ENCODE peak calls at places on chromosomes 12 and 14, in nine cellular contexts. X, S, H, Y, K, I, U, J and T are unnamed samples.

GRCh38 chr12:49583361-49584094 is 15.6 kb upstream of the MCRS1 start:
- DNase-seq in X (no peak), H (no peak), J (no peak), K (no peak), U (no peak), Y (no peak), I (no peak), S (no peak), T (no peak)

GRCh38 chr12:126355346-126355745 is 1290.1 kb downstream of the AACS start:
- DNase-seq in I (no peak), H (no peak), K (no peak), U (no peak), X (no peak), Y (no peak), J (no peak), S (no peak), T (no peak)

GRCh38 chr14:103561381-103562134 is 899 bp downstream of the BAG5 start:
- DNase-seq in S (peak), J (no peak), Y (no peak), H (peak), U (no peak), I (no peak), X (no peak), K (peak), T (no peak)

GRCh38 chr12:650983-651382 is 12.3 kb downstream of the NINJ2 start:
- DNase-seq in J (no peak), S (no peak), X (no peak), I (no peak), Y (no peak), H (no peak), K (no peak), U (no peak), T (no peak)

GRCh38 chr14:81246561-81247270 is 26.0 kb upstream of the GTF2A1 start:
- DNase-seq in J (no peak), H (peak), Y (no peak), S (no peak), U (no peak), X (no peak), I (no peak), K (no peak), T (no peak)

GRCh38 chr12:52215587-52216031 is 17.4 kb upstream of the KRT7 start:
- DNase-seq in I (no peak), H (peak), U (no peak), X (no peak), J (no peak), Y (no peak), K (no peak), S (no peak), T (no peak)

GRCh38 chr12:42402821-42403411 is 76.9 kb downstream of the PPHLN1 start:
- DNase-seq in Y (no peak), S (no peak), K (no peak), X (no peak), H (no peak), U (no peak), I (no peak), J (no peak), T (no peak)

GRCh38 chr14:63435838-63436237 is 107.3 kb downstream of the PPP2R5E start:
- DNase-seq in Y (peak), I (no peak), J (peak), K (peak), U (no peak), H (peak), S (no peak), X (no peak), T (no peak)

GRCh38 chr12:28104893-28105864 is 85.1 kb upstream of the CCDC91 start:
- DNase-seq in H (no peak), Y (no peak), S (no peak), X (no peak), U (no peak), J (no peak), I (no peak), K (no peak), T (no peak)

GRCh38 chr14:79278798-79279644 is 932.3 kb downstream of the DIO2 start:
- DNase-seq in I (peak), U (peak), K (peak), S (no peak), X (peak), J (peak), H (peak), Y (peak), T (peak)

GRCh38 chr12:81176796-81177195 is 98.9 kb downstream of the ACSS3 start:
- DNase-seq in X (no peak), Y (no peak), U (no peak), J (no peak), H (no peak), I (no peak), K (no peak), S (no peak), T (no peak)

GRCh38 chr12:79056775-79057174 is 192.2 kb downstream of the SYT1 start:
- DNase-seq in I (no peak), S (no peak), H (no peak), Y (no peak), U (no peak), J (no peak), K (no peak), X (no peak), T (no peak)

GRCh38 chr12:16437281-16437816 is 89.9 kb downstream of the MGST1 start:
- DNase-seq in K (no peak), U (no peak), S (no peak), J (no peak), X (no peak), I (no peak), H (no peak), Y (no peak), T (no peak)

GRCh38 chr12:103495783-103496456 is at the start of gene C12orf42:
- DNase-seq in U (peak), J (peak), I (no peak), Y (no peak), H (peak), X (peak), K (no peak), S (peak), T (no peak)

GRCh38 chr14:94021416-94022157 is 4.6 kb upstream of the OTUB2 start:
- DNase-seq in S (no peak), Y (no peak), H (no peak), U (no peak), I (no peak), X (no peak), J (peak), K (peak), T (no peak)

GRCh38 chr14:20970647-20970982 is 15.3 kb downstream of the RNASE2 start:
- DNase-seq in J (no peak), U (no peak), I (no peak), Y (no peak), X (no peak), K (no peak), H (no peak), S (no peak), T (no peak)

GRCh38 chr12:47705571-47706425 is at the start of gene RPAP3:
- DNase-seq in J (peak), Y (peak), S (peak), X (peak), K (peak), H (peak), U (peak), I (peak), T (peak)
- TF ChIP-seq CTCF in J (peak), Y (peak), S (peak), X (peak), K (peak), H (peak), U (peak), I (peak), T (peak)

GRCh38 chr12:76083246-76083735 is 1.2 kb downstream of the NAP1L1 start:
- DNase-seq in Y (no peak), J (no peak), X (no peak), S (no peak), I (no peak), H (no peak), U (no peak), K (no peak), T (no peak)

GRCh38 chr12:76081909-76082308 is 2.6 kb downstream of the NAP1L1 start:
- DNase-seq in I (no peak), U (no peak), X (no peak), J (no peak), H (peak), S (no peak), Y (no peak), K (no peak), T (no peak)

GRCh38 chr12:76078748-76079147 is 5.7 kb downstream of the NAP1L1 start:
- DNase-seq in H (no peak), U (no peak), K (no peak), X (no peak), S (no peak), J (no peak), Y (no peak), I (no peak), T (no peak)

GRCh38 chr12:76080017-76080728 is 4.3 kb downstream of the NAP1L1 start:
- DNase-seq in I (no peak), Y (no peak), J (no peak), S (no peak), K (no peak), H (no peak), U (no peak), X (no peak), T (no peak)

DNA sequence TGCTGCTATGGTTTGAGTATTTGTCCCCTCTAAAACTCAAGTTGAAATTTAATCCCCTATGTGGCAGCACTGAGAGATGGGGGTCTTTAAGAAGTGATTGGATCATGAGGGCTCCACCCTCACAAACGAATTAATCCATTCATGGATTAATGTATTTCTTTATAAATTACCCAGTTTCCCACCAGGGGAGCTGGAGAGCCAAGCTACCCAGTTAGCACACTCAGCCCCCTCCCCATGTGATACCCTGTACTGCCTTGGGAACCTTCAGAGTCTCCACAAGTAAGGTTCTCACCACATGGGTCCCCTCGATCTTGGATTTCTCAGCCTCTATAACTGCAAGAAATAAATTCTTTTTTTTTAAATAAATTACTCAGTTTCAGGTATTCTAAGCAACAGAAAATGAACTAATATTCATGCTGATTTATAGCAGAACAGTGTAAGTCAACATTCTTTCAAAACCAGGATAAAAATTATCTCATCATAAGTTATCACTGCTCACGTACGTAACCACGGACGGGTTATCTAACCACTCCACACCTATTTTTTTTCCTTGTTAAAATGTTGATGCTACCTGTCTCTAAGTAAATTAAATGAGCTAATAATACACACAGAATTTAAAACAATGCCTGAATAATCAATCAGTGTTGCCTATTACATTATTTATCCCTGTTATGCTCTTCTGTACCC is 3.6 kb downstream of the NAP1L1 start:
- DNase-seq in K (no peak), J (no peak), H (no peak), Y (no peak), S (no peak), I (no peak), X (no peak), U (peak), T (no peak)
- TF ChIP-seq CTCF in K (no peak), J (no peak), H (peak), Y (no peak), S (peak), I (no peak), X (peak), U (no peak), T (peak)

GRCh38 chr14:104665663-104666522 is 23.5 kb upstream of the INF2 start:
- DNase-seq in S (peak), X (peak), U (no peak), I (no peak), Y (no peak), H (peak), J (peak), K (peak), T (no peak)
- TF ChIP-seq CTCF in S (peak), X (peak), U (no peak), I (no peak), Y (peak), H (peak), J (peak), K (peak), T (no peak)

GRCh38 chr14:77238356-77238755 is 32.6 kb downstream of the NGB start:
- DNase-seq in Y (no peak), J (no peak), I (no peak), U (no peak), K (no peak), S (no peak), X (no peak), H (no peak), T (no peak)
- TF ChIP-seq CTCF in Y (no peak), J (no peak), I (no peak), U (no peak), K (no peak), S (no peak), X (no peak), H (no peak), T (no peak)

DNA sequence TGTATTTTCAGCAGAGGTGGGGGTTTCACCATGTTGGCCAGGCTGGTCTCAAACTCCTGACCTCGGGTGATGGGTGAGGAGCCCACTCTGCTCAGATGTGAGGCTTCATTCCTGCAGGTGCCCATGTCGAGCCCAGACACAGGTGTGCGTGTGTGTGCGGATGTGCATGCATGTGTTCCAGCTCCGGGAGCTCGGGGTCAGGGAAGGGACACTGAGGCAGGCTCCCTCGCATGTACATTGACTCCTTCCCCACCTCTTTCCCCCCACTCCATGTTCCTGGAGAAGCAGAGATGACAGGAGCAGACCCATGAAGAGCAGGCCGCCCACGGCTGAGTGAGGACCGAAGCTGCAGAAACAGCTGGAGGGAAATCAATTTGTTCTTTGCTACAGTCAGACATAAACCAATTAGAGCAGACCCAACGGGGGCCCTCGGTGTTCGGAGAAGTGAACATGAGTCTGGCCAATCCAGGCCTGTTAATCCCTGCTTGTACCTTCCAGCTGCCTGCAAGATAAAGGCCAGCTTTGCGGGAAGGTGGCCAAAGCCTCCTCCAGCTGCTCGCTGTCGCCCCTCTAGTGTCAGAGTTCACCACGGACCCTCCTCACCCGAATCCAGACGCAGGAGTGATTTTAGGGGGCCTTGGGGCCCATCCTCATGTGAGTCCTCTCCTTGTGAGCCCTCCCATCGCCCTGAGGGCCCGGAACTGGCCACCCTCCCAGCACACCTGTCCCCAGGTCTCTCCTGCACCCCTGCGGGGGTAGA is 321.0 kb upstream of the RTL1 start:
- DNase-seq in K (no peak), Y (no peak), S (peak), U (no peak), H (no peak), I (no peak), J (no peak), X (no peak), T (no peak)
- TF ChIP-seq CTCF in K (no peak), Y (no peak), S (no peak), U (no peak), H (no peak), I (no peak), J (no peak), X (no peak), T (no peak)

GRCh38 chr14:47284283-47284682 is 391.1 kb downstream of the MDGA2 start:
- DNase-seq in U (no peak), X (no peak), S (no peak), K (no peak), Y (no peak), H (no peak), J (no peak), I (no peak), T (no peak)

GRCh38 chr14:47277703-47278102 is 397.7 kb downstream of the MDGA2 start:
- DNase-seq in S (no peak), J (no peak), H (peak), I (no peak), X (no peak), K (no peak), Y (no peak), U (no peak), T (no peak)

GRCh38 chr14:47276931-47277330 is 398.5 kb downstream of the MDGA2 start:
- DNase-seq in U (no peak), X (no peak), I (no peak), J (no peak), Y (no peak), S (no peak), H (no peak), K (no peak), T (no peak)

GRCh38 chr14:47273939-47274338 is 401.5 kb downstream of the MDGA2 start:
- DNase-seq in J (no peak), I (no peak), X (no peak), U (no peak), Y (no peak), K (no peak), H (no peak), S (no peak), T (no peak)

GRCh38 chr14:47278233-47278842 is 397.1 kb downstream of the MDGA2 start:
- DNase-seq in I (peak), H (peak), X (peak), K (no peak), J (peak), Y (no peak), U (peak), S (no peak), T (no peak)
- TF ChIP-seq CTCF in I (peak), H (peak), X (peak), K (peak), J (peak), Y (peak), U (peak), S (no peak), T (peak)

GRCh38 chr12:77202457-77203060 is 137.2 kb upstream of the E2F7 start:
- DNase-seq in Y (no peak), U (no peak), I (no peak), K (no peak), X (no peak), H (peak), J (no peak), S (no peak), T (no peak)

GRCh38 chr12:77204055-77204454 is 138.7 kb upstream of the E2F7 start:
- DNase-seq in I (no peak), J (no peak), H (peak), X (no peak), S (no peak), K (no peak), Y (no peak), U (peak), T (no peak)
- TF ChIP-seq CTCF in I (no peak), J (no peak), H (peak), X (no peak), S (no peak), K (peak), Y (no peak), U (no peak), T (peak)

DNA sequence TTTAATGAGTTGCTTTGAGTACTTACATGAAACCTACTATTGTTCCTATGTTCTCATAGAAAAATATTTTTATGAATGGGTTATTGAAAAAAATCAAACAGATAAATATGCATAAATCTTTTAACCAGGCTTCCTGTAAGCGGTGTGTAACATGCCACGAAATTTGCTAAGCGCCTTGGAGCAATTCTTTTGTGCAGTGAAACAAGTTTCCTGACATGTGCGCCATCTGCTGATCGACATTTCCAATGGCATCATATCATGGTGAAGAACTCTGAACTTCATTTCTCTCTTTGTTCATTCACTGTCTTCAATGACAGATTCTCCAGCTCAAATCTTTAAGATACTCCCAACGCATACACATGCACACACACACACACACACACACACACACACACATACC is 145.6 kb upstream of the NAV3 start:
- DNase-seq in H (peak), Y (peak), K (no peak), X (peak), J (peak), I (peak), S (no peak), U (peak), T (no peak)
- TF ChIP-seq CTCF in H (peak), Y (peak), K (peak), X (peak), J (peak), I (peak), S (no peak), U (peak), T (peak)